ENCODE peak calls at places on chromosomes 7 and 10, in four cellular contexts. One of them, this sample, is unnamed.
A peak's percentile ranks its signal among the peaks of the same experiment; 100 is the strongest.

GRCh38 chr10:71369602-71370001 is 27.1 kb upstream of the CDH23 start:
- DNase-seq in K562: no peak
- DNase-seq in A549: no peak
- DNase-seq in HepG2: no peak
- DNase-seq in this sample: no peak

GRCh38 chr7:128796325-128796724 is 4.6 kb downstream of the CCDC136 start:
- DNase-seq in K562: no peak
- DNase-seq in A549: no peak
- DNase-seq in HepG2: no peak
- DNase-seq in this sample: no peak

GRCh38 chr10:121079226-121079625 is 228.1 kb downstream of the WDR11 start:
- DNase-seq in K562: no peak
- DNase-seq in A549: no peak
- DNase-seq in HepG2: no peak
- DNase-seq in this sample: no peak

GRCh38 chr10:114538544-114538906 is 119.5 kb downstream of the ABLIM1 start:
- DNase-seq in K562: no peak
- DNase-seq in A549: no peak
- DNase-seq in HepG2: no peak
- DNase-seq in this sample: peak; percentile 48

GRCh38 chr10:93139059-93139658 is 65.5 kb downstream of the CYP26A1 start:
- DNase-seq in K562: no peak
- DNase-seq in A549: no peak
- DNase-seq in HepG2: no peak
- DNase-seq in this sample: no peak

GRCh38 chr7:659996-660395 is 66.5 kb upstream of the DNAAF5 start:
- DNase-seq in K562: no peak
- DNase-seq in A549: no peak
- DNase-seq in HepG2: no peak
- DNase-seq in this sample: no peak

GRCh38 chr10:118332948-118333710 is 9.0 kb downstream of the FAM204A start:
- DNase-seq in K562: peak; percentile 11
- DNase-seq in A549: no peak
- DNase-seq in HepG2: peak; percentile 25
- DNase-seq in this sample: no peak

GRCh38 chr7:97005764-97006145 is 402 bp downstream of the DLX6 start:
- DNase-seq in K562: no peak
- DNase-seq in A549: no peak
- DNase-seq in HepG2: peak; percentile 21
- DNase-seq in this sample: no peak

GRCh38 chr7:29915481-29916215 is 74.0 kb downstream of the SCRN1 start:
- DNase-seq in K562: no peak
- DNase-seq in A549: no peak
- DNase-seq in HepG2: no peak
- DNase-seq in this sample: no peak

GRCh38 chr10:131921191-131921590 is 20.4 kb downstream of the PPP2R2D start:
- DNase-seq in K562: no peak
- DNase-seq in A549: no peak
- DNase-seq in HepG2: no peak
- DNase-seq in this sample: peak; percentile 69

GRCh38 chr7:159060440-159060839 is 84.2 kb downstream of the VIPR2 start:
- DNase-seq in K562: no peak
- DNase-seq in A549: no peak
- DNase-seq in HepG2: no peak
- DNase-seq in this sample: no peak

GRCh38 chr7:65980478-65981250 is 1.3 kb downstream of the GUSB start:
- DNase-seq in K562: peak; percentile 78
- DNase-seq in A549: no peak
- DNase-seq in HepG2: no peak
- DNase-seq in this sample: no peak

GRCh38 chr7:104973909-104974415 is 40.0 kb upstream of the KMT2E start:
- DNase-seq in K562: no peak
- DNase-seq in A549: no peak
- DNase-seq in HepG2: no peak
- DNase-seq in this sample: no peak

GRCh38 chr7:25636871-25637283 is 408.6 kb upstream of the NPVF start:
- DNase-seq in K562: no peak
- DNase-seq in A549: no peak
- DNase-seq in HepG2: no peak
- DNase-seq in this sample: no peak

GRCh38 chr10:103284170-103284569 is 7.2 kb downstream of the INA start:
- DNase-seq in K562: no peak
- DNase-seq in A549: no peak
- DNase-seq in HepG2: no peak
- DNase-seq in this sample: no peak

GRCh38 chr10:15427836-15428414 is 56.8 kb upstream of the FAM171A1 start:
- DNase-seq in K562: peak; percentile 7
- DNase-seq in A549: no peak
- DNase-seq in HepG2: peak; percentile 41
- DNase-seq in this sample: no peak

GRCh38 chr10:117112220-117112619 is 25.9 kb downstream of the VAX1 start:
- DNase-seq in K562: no peak
- DNase-seq in A549: no peak
- DNase-seq in HepG2: peak; percentile 13
- DNase-seq in this sample: no peak

GRCh38 chr10:104300002-104300735 is 31.2 kb downstream of the GSTO2 start:
- DNase-seq in K562: no peak
- DNase-seq in A549: no peak
- DNase-seq in HepG2: no peak
- DNase-seq in this sample: no peak

GRCh38 chr7:40638872-40639271 is 504.1 kb downstream of the SUGCT start:
- DNase-seq in K562: no peak
- DNase-seq in A549: no peak
- DNase-seq in HepG2: no peak
- DNase-seq in this sample: no peak

GRCh38 chr10:12940791-12941190 is 60.7 kb downstream of the CCDC3 start:
- DNase-seq in K562: no peak
- DNase-seq in A549: no peak
- DNase-seq in HepG2: no peak
- DNase-seq in this sample: no peak

GRCh38 chr10:12938271-12938670 is 63.2 kb downstream of the CCDC3 start:
- DNase-seq in K562: no peak
- DNase-seq in A549: no peak
- DNase-seq in HepG2: no peak
- DNase-seq in this sample: no peak

GRCh38 chr10:12945709-12946359 is 55.7 kb downstream of the CCDC3 start:
- DNase-seq in K562: no peak
- DNase-seq in A549: no peak
- DNase-seq in HepG2: no peak
- DNase-seq in this sample: no peak

GRCh38 chr10:12943425-12943824 is 58.1 kb downstream of the CCDC3 start:
- DNase-seq in K562: no peak
- DNase-seq in A549: no peak
- DNase-seq in HepG2: no peak
- DNase-seq in this sample: peak; percentile 19

DNA sequence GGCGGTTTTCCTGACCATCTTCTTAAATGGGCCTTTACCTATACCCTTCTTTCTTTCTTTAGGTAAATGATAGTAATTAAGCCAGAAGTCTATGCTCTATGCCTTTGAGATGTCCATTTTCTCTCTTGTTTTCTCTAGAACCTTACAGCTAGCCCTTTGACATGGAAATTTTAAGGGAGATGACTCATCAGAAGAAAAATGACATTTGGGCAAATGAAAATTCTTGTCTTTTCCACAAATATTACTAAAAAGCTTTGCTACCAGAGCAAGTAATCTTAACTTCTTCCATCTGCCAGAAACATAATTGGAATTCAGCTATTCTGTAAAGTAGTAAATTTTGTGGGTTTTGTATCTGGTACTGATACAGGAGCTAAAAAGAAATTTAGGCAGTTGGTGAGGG is 59.5 kb downstream of the CCDC3 start:
- DNase-seq in K562: no peak
- DNase-seq in A549: no peak
- DNase-seq in HepG2: no peak
- DNase-seq in this sample: no peak
- TF ChIP-seq NR3C1 in K562: no peak
- TF ChIP-seq NR3C1 in A549: no peak
- TF ChIP-seq NR3C1 in HepG2: no peak
- TF ChIP-seq NR3C1 in this sample: no peak

GRCh38 chr7:98276241-98276761 is 5.2 kb upstream of the BRI3 start:
- DNase-seq in K562: no peak
- DNase-seq in A549: no peak
- DNase-seq in HepG2: peak; percentile 64
- DNase-seq in this sample: no peak
- TF ChIP-seq NR3C1 in K562: no peak
- TF ChIP-seq NR3C1 in A549: no peak
- TF ChIP-seq NR3C1 in HepG2: no peak
- TF ChIP-seq NR3C1 in this sample: no peak

GRCh38 chr7:106405697-106406141 is 120.9 kb upstream of the NAMPT start:
- DNase-seq in K562: no peak
- DNase-seq in A549: no peak
- DNase-seq in HepG2: no peak
- DNase-seq in this sample: no peak
- TF ChIP-seq NR3C1 in K562: no peak
- TF ChIP-seq NR3C1 in A549: no peak
- TF ChIP-seq NR3C1 in HepG2: no peak
- TF ChIP-seq NR3C1 in this sample: no peak

DNA sequence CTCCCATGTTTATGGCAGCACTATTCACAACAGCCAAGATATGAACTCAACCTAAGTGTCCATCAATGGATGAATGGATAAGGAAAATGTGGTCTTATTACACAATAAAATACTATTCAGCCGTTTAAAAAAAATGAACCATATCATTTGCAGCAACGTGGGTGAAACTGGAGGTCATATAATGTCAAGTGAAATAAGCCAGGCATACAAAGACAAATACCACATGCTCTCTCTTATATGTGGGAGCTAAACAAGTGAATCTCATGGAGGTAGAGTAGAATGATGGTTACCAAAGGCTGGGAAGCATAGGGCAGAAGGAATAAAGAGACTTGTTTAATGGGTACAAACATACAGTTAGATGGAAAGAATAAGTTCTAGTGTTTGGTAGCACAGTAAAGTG is 699.1 kb downstream of the NRG3 start:
- DNase-seq in K562: no peak
- DNase-seq in A549: no peak
- DNase-seq in HepG2: no peak
- DNase-seq in this sample: no peak
- TF ChIP-seq NR3C1 in K562: no peak
- TF ChIP-seq NR3C1 in A549: no peak
- TF ChIP-seq NR3C1 in HepG2: no peak
- TF ChIP-seq NR3C1 in this sample: no peak

DNA sequence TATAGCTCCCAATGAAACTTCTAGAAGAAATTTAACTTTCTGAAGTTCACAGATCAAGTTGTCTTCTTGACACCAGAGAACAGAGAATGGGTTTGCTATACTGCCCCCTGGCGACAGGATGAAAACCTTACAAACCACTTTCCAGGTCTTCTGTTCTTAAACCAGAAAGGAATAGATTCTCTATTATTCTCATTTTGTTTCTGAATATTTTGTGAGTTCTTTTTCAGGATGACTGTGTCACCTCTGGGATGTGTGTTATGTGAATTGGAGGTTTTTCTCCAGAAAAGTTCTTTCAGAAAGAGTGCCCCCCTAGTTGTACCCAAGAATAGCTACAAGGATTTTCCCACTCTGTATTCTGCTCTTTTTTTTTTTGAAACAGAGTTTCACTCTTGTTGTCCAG is 6.3 kb downstream of the IFT22 start:
- DNase-seq in K562: peak; percentile 61
- DNase-seq in A549: peak; percentile 59
- DNase-seq in HepG2: peak; percentile 55
- DNase-seq in this sample: peak; percentile 72
- TF ChIP-seq NR3C1 in K562: no peak
- TF ChIP-seq NR3C1 in A549: no peak
- TF ChIP-seq NR3C1 in HepG2: no peak
- TF ChIP-seq NR3C1 in this sample: no peak

DNA sequence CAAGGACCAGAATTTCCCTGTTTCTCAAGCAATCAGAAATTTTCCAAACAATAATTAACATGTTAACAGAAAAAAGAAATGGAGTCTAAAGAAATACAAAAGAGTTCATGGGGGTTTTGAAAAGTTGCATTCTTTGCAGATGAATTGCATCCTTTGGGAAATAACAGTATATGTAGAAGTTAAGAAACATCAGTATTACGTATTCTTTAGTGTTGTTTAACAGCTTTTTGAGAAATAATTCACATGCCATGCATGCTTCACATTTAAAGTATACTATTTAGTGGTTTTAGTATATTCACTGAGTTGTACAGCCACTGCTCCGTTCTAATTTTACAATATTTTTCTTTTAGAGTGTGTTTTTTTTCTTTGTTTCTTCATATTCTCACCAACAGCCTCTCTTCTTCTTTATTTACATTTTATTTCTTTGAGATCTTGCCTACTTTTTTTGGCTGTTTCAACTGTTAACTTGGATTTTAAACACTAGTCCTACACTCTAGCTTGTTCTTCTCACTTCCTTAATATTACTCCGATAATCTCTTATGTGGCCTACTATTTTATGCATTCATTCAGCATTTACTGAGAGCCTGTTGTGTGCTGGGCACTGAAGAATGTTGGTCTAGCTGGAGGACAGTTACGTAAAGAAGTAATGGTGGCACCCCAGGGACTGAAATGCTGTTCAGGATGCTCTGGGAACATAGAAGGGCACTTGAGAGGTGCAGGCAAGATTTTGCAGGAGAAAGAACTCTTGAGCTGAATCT is 330.1 kb downstream of the EXOC4 start:
- DNase-seq in K562: no peak
- DNase-seq in A549: no peak
- DNase-seq in HepG2: no peak
- DNase-seq in this sample: no peak
- TF ChIP-seq NR3C1 in K562: no peak
- TF ChIP-seq NR3C1 in A549: no peak
- TF ChIP-seq NR3C1 in HepG2: no peak
- TF ChIP-seq NR3C1 in this sample: no peak

GRCh38 chr10:48589266-48589665 is 15.6 kb downstream of the ARHGAP22 start:
- DNase-seq in K562: no peak
- DNase-seq in A549: no peak
- DNase-seq in HepG2: no peak
- DNase-seq in this sample: no peak
- TF ChIP-seq NR3C1 in K562: no peak
- TF ChIP-seq NR3C1 in A549: no peak
- TF ChIP-seq NR3C1 in HepG2: no peak
- TF ChIP-seq NR3C1 in this sample: no peak

DNA sequence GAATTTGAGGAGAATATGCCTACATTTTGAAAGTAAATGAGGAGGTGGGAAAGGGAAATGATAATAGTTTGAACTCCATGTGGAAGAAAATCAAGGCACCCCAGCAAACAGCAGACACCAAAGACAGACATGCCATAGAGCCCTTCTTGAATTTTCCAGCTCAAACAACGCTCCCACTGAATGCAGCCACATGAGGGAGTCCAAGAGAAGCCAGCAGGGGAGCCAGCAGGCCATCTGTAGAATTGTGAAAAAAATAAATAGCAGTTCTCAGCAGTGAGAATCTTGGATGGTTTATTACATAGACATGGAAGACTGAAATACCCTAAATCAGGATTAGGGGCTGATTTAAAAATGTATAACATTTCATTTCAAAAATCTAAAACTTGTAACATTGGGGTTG is 1567.3 kb upstream of the LRRTM3 start:
- DNase-seq in K562: no peak
- DNase-seq in A549: no peak
- DNase-seq in HepG2: peak; percentile 13
- DNase-seq in this sample: peak; percentile 35
- TF ChIP-seq NR3C1 in K562: no peak
- TF ChIP-seq NR3C1 in A549: no peak
- TF ChIP-seq NR3C1 in HepG2: no peak
- TF ChIP-seq NR3C1 in this sample: no peak

This sample was measured in WTC11.